ENCODE peak calls at places on chromosomes 7 and 10, in ten cellular contexts. Y is stomach, T is HCT116, S is IMR-90, P is adrenal gland, D is K562, R is erythroblast, V is ovary, J is body of pancreas, Q is heart left ventricle. O is an unnamed sample.

GRCh38 chr10:22554481-22555182 is 159.7 kb downstream of the PIP4K2A start:
- DNase-seq in V (peak), S (peak), Y (peak), R (no peak), P (peak), J (peak), T (no peak), Q (peak), D (no peak), O (peak)

GRCh38 chr7:14424675-14425074 is 435.2 kb upstream of the ETV1 start:
- DNase-seq in V (no peak), J (no peak), D (no peak), R (no peak), T (no peak), P (no peak), Q (no peak), Y (no peak), S (no peak), O (no peak)

GRCh38 chr10:32142646-32143045 is 86.4 kb upstream of the KIF5B start:
- DNase-seq in J (no peak), Q (no peak), T (no peak), D (no peak), P (no peak), Y (no peak), S (peak), R (no peak), V (no peak), O (no peak)

GRCh38 chr7:40194743-40195142 is 59.9 kb downstream of the SUGCT start:
- DNase-seq in D (no peak), P (no peak), R (no peak), J (no peak), Q (no peak), V (no peak), S (peak), T (no peak), Y (no peak), O (no peak)

GRCh38 chr10:117552156-117552620 is 9.6 kb downstream of the EMX2 start:
- DNase-seq in S (no peak), T (no peak), Y (no peak), Q (no peak), D (no peak), R (no peak), P (no peak), J (no peak), V (no peak), O (no peak)

GRCh38 chr7:38863609-38864291 is 45.2 kb downstream of the VPS41 start:
- DNase-seq in Y (peak), R (no peak), S (no peak), T (peak), V (no peak), J (peak), D (no peak), Q (no peak), P (no peak), O (no peak)

GRCh38 chr7:73738220-73738611 is 386 bp downstream of the ABHD11 start:
- DNase-seq in R (peak), D (peak), T (no peak), V (peak), J (peak), S (peak), Y (peak), Q (peak), P (peak), O (peak)

GRCh38 chr7:103446046-103446520 is at the start of gene SLC26A5:
- DNase-seq in T (no peak), S (no peak), Y (peak), J (peak), R (no peak), V (no peak), Q (no peak), D (peak), P (no peak), O (no peak)

GRCh38 chr10:125155101-125155500 is 5.3 kb downstream of the CTBP2 start:
- DNase-seq in Y (no peak), P (no peak), T (no peak), S (no peak), J (no peak), V (no peak), Q (no peak), D (no peak), R (no peak), O (peak)

GRCh38 chr7:84274029-84274638 is 79.5 kb upstream of the SEMA3A start:
- DNase-seq in V (no peak), Q (no peak), J (no peak), R (no peak), T (no peak), D (no peak), Y (no peak), P (no peak), S (peak), O (no peak)

GRCh38 chr10:101579516-101579870 is 8.6 kb downstream of the POLL start:
- DNase-seq in P (no peak), Y (no peak), D (no peak), R (no peak), S (no peak), V (no peak), J (no peak), T (no peak), Q (no peak), O (no peak)

GRCh38 chr7:36227223-36227622 is 74.2 kb downstream of the EEPD1 start:
- DNase-seq in S (peak), R (no peak), Q (no peak), D (no peak), Y (peak), P (peak), J (peak), V (peak), T (no peak), O (peak)

GRCh38 chr10:130358981-130359650 is 222.9 kb downstream of the GLRX3 start:
- DNase-seq in D (no peak), J (no peak), Y (peak), R (no peak), Q (no peak), S (no peak), P (no peak), T (no peak), V (no peak), O (peak)

GRCh38 chr10:98224509-98224908 is 43.5 kb downstream of the LOXL4 start:
- DNase-seq in T (no peak), J (no peak), D (no peak), Y (no peak), S (peak), R (no peak), V (no peak), P (no peak), Q (no peak), O (no peak)

GRCh38 chr7:26987338-26987737 is 108.5 kb downstream of the HOXA1 start:
- DNase-seq in S (no peak), D (no peak), Y (no peak), Q (no peak), R (no peak), V (no peak), P (no peak), J (no peak), T (no peak), O (no peak)

GRCh38 chr7:112056409-112056808 is 149.8 kb downstream of the DOCK4 start:
- DNase-seq in Y (no peak), J (peak), T (no peak), R (no peak), P (no peak), Q (no peak), D (no peak), S (peak), V (no peak), O (no peak)

GRCh38 chr7:155296788-155297516 is 726 bp upstream of the INSIG1 start:
- DNase-seq in T (no peak), S (peak), V (peak), P (peak), Y (peak), R (peak), J (peak), D (peak), Q (peak), O (peak)

GRCh38 chr7:155980841-155981240 is 168.6 kb upstream of the SHH start:
- DNase-seq in R (no peak), Y (peak), T (no peak), V (peak), J (no peak), P (peak), D (no peak), S (no peak), Q (no peak), O (peak)

GRCh38 chr7:94333810-94334209 is 60.9 kb upstream of the COL1A2 start:
- DNase-seq in R (no peak), D (no peak), P (no peak), S (peak), V (no peak), Q (no peak), J (no peak), T (peak), Y (no peak), O (no peak)

GRCh38 chr7:47551550-47552121 is 30.3 kb downstream of the TNS3 start:
- DNase-seq in T (no peak), P (no peak), Y (no peak), R (no peak), J (no peak), Q (peak), S (no peak), V (peak), D (no peak), O (no peak)

GRCh38 chr7:158369866-158370265 is 217.8 kb downstream of the PTPRN2 start:
- DNase-seq in D (no peak), S (no peak), R (no peak), V (no peak), J (no peak), T (no peak), Q (no peak), Y (no peak), P (no peak), O (peak)

GRCh38 chr7:110774066-110774465 is 316.9 kb upstream of the LRRN3 start:
- DNase-seq in J (no peak), Y (no peak), S (no peak), D (no peak), V (no peak), R (no peak), Q (no peak), P (no peak), T (no peak), O (no peak)

GRCh38 chr10:126839094-126839761 is 66.0 kb upstream of the DOCK1 start:
- DNase-seq in D (no peak), Y (peak), S (no peak), R (no peak), P (no peak), V (no peak), J (peak), T (no peak), Q (no peak), O (no peak)

GRCh38 chr10:5291501-5292195 is 73.1 kb upstream of the UCN3 start:
- DNase-seq in J (peak), Y (no peak), S (peak), P (peak), Q (peak), D (peak), R (peak), T (peak), V (no peak), O (peak)

GRCh38 chr10:132961-133898 is 2.0 kb upstream of the ZMYND11 start:
- DNase-seq in J (no peak), R (no peak), Y (no peak), Q (no peak), D (no peak), S (peak), T (no peak), V (no peak), P (no peak), O (no peak)

GRCh38 chr7:74372511-74373111 is 81.1 kb upstream of the GTF2IRD1 start:
- DNase-seq in Q (peak), T (no peak), S (no peak), R (no peak), J (no peak), D (no peak), V (peak), P (no peak), Y (no peak), O (peak)

GRCh38 chr7:155681663-155682062 is 37.2 kb downstream of the RBM33 start:
- DNase-seq in P (no peak), D (no peak), R (no peak), V (no peak), J (no peak), Y (no peak), T (no peak), Q (no peak), S (no peak), O (no peak)

GRCh38 chr7:37390149-37390548 is 58.5 kb downstream of the ELMO1 start:
- DNase-seq in V (no peak), R (no peak), D (no peak), S (no peak), P (peak), T (no peak), Y (no peak), Q (no peak), J (peak), O (no peak)

GRCh38 chr10:118503192-118503591 is 92.3 kb downstream of the PRLHR start:
- DNase-seq in Q (no peak), J (no peak), R (no peak), D (no peak), P (no peak), V (no peak), S (no peak), Y (no peak), T (no peak), O (no peak)

GRCh38 chr7:151014950-151015349 is 9.3 kb downstream of the ATG9B start:
- DNase-seq in V (no peak), S (no peak), R (no peak), T (no peak), Y (no peak), Q (no peak), P (no peak), J (no peak), D (no peak), O (no peak)

GRCh38 chr10:110916554-110917346 is 2.2 kb downstream of the BBIP1 start:
- DNase-seq in Y (no peak), P (no peak), D (no peak), Q (no peak), R (no peak), J (peak), T (no peak), S (peak), V (no peak), O (no peak)

GRCh38 chr7:124201768-124202349 is 169.0 kb upstream of the TMEM229A start:
- DNase-seq in T (no peak), D (no peak), S (peak), Q (no peak), J (no peak), Y (no peak), R (no peak), V (no peak), P (no peak), O (no peak)

GRCh38 chr7:47609803-47610452 is 28.0 kb upstream of the TNS3 start:
- DNase-seq in S (peak), J (no peak), R (no peak), T (no peak), Q (no peak), D (no peak), Y (no peak), V (peak), P (no peak), O (peak)

GRCh38 chr10:5611899-5612680 is 54.3 kb downstream of the ASB13 start:
- DNase-seq in D (no peak), Y (no peak), R (no peak), Q (no peak), J (no peak), V (no peak), P (no peak), T (no peak), S (no peak), O (no peak)

GRCh38 chr7:1536768-1537630 is 6.5 kb downstream of the MAFK start:
- DNase-seq in Q (peak), D (peak), J (peak), P (peak), R (no peak), T (peak), S (peak), V (peak), Y (peak), O (peak)

GRCh38 chr10:44466236-44466635 is 81.3 kb upstream of the CXCL12 start:
- DNase-seq in J (no peak), V (no peak), S (peak), P (no peak), T (no peak), Y (no peak), D (no peak), Q (no peak), R (no peak), O (no peak)

GRCh38 chr7:127158659-127159058 is 94.1 kb downstream of the GRM8 start:
- DNase-seq in P (no peak), S (no peak), J (no peak), Y (no peak), R (peak), V (no peak), T (no peak), Q (no peak), D (no peak), O (no peak)

GRCh38 chr7:97064020-97064419 is 39.4 kb upstream of the DLX5 start:
- DNase-seq in V (no peak), T (no peak), R (no peak), Q (no peak), P (no peak), J (no peak), D (no peak), S (no peak), Y (no peak), O (no peak)

GRCh38 chr10:74752371-74752990 is 73.9 kb upstream of the KAT6B start:
- DNase-seq in R (no peak), Q (no peak), T (no peak), P (no peak), S (no peak), V (no peak), J (no peak), D (no peak), Y (no peak), O (no peak)

GRCh38 chr10:59829601-59830000 is 76.3 kb upstream of the MRLN start:
- DNase-seq in V (no peak), R (no peak), J (no peak), P (no peak), Q (no peak), Y (no peak), T (no peak), S (no peak), D (no peak), O (no peak)

DNA sequence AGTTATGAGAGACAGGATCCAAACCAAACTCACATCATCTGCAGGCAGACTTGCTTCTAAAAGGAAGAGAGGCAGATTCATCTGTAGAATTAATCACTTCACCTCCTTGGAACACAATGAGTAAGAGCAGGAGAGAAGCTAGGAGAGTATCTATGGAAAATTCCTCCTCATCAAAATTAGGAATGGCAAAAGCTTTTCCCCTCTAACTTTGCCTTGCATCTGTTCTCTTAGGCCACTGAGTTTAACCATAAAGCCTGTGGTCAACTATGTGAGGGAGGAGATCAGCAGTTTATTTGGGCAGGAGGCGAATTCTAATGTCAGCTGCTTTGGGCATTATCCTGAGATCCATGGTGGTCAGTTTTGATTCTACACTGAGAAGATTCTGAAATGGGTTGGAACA is 561.7 kb downstream of the GFRA1 start:
- DNase-seq in P (no peak), Y (no peak), R (no peak), S (no peak), D (no peak), Q (no peak), J (no peak), V (no peak), T (no peak), O (no peak)
- TF ChIP-seq POLR2A in P (no peak), Y (no peak), R (no peak), S (no peak), D (no peak), Q (no peak), J (no peak), V (no peak), T (no peak), O (no peak)

GRCh38 chr10:86671419-86671818 is 3.1 kb downstream of the LDB3 start:
- DNase-seq in S (no peak), P (no peak), J (no peak), T (no peak), R (no peak), Q (no peak), Y (peak), V (no peak), D (no peak), O (no peak)
- TF ChIP-seq POLR2A in S (no peak), P (no peak), J (no peak), T (no peak), R (no peak), Q (no peak), Y (no peak), V (no peak), D (no peak), O (no peak)

DNA sequence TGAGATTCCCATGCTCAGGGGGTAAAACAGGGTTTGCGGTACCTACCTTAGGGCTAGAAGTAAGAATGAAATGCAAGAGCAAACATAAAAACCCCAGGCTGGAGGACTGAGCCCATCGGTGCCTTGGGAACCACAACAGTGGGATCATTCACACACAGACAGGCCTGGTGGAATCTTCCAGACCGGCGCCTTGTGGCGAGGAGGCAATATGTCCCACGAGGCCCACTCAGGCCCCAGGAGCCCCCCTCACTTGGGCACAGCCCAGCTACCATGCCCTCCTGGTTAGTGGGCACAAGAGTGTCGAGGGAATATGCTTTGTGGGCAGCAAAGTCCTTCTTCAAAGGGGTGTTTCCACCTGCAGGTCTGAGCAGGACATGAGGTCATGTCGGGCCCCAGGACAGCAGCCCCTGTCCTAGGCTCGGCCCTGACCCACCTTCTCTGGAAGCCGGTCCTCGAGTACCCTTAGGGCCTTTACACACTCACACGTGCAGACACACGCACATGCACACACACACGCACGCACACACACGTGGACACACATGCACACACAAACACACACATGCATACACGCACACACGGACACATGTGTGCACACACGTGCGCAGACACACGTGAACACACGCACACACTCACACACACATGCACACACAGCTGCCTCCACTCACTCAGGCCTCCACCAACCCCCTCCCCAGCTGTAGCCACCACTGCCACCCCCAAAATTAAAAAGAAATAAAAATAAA is 51.5 kb upstream of the MYL10 start:
- DNase-seq in D (no peak), T (no peak), R (no peak), Q (no peak), V (no peak), Y (no peak), J (no peak), P (no peak), S (no peak), O (no peak)
- TF ChIP-seq POLR2A in D (no peak), T (no peak), R (no peak), Q (no peak), V (no peak), Y (no peak), J (no peak), P (no peak), S (no peak), O (no peak)

GRCh38 chr7:152025077-152025936 is at the start of gene GALNT11:
- DNase-seq in Y (peak), R (peak), Q (peak), S (peak), V (peak), T (peak), J (peak), D (peak), P (peak), O (peak)
- TF ChIP-seq POLR2A in Y (no peak), R (peak), Q (peak), S (peak), V (peak), T (peak), J (peak), D (peak), P (peak), O (peak)

GRCh38 chr7:99693427-99694200 is 13.8 kb upstream of the CYP3A5 start:
- DNase-seq in T (no peak), S (no peak), D (peak), V (no peak), P (no peak), J (peak), Y (peak), Q (no peak), R (peak), O (no peak)
- TF ChIP-seq POLR2A in T (no peak), S (no peak), D (no peak), V (no peak), P (no peak), J (no peak), Y (no peak), Q (no peak), R (no peak), O (no peak)

DNA sequence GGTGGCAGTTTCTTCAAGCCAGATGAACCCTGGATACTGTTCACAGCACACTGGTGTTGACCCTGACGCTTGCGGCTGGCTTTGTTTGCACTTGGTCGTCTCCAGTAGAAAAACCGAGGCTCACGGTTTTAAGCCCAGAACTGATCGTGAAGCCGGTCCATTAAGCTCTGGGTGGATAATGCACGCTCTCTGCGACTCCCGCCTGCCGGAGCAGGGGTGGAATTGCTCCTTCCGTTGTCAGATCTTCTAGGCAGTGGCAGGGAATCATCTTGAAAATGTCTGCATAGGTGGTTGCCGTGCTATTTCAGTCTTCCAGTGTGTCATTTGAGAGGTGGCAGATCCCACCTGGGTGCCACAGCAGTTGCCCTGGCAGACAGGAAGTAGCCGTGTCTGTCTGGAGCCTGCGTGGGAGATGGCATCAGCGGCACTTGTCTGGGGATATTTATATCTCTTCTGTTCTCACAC is 35.9 kb upstream of the AP5Z1 start:
- DNase-seq in J (peak), P (no peak), R (no peak), V (peak), Y (peak), Q (peak), T (no peak), S (peak), D (peak), O (no peak)
- TF ChIP-seq POLR2A in J (peak), P (peak), R (no peak), V (no peak), Y (no peak), Q (no peak), T (no peak), S (peak), D (no peak), O (no peak)

GRCh38 chr7:44595934-44596635 is 10.3 kb upstream of the OGDH start:
- DNase-seq in R (no peak), V (no peak), P (no peak), J (no peak), Y (no peak), S (peak), Q (no peak), D (no peak), T (no peak), O (no peak)
- TF ChIP-seq POLR2A in R (no peak), V (no peak), P (no peak), J (no peak), Y (no peak), S (no peak), Q (peak), D (no peak), T (no peak), O (no peak)

GRCh38 chr10:100370561-100370975 is 23.5 kb downstream of the SCD start:
- DNase-seq in S (peak), T (peak), D (no peak), J (peak), P (no peak), Y (no peak), V (no peak), R (peak), Q (no peak), O (no peak)
- TF ChIP-seq POLR2A in S (no peak), T (peak), D (no peak), J (peak), P (no peak), Y (no peak), V (no peak), R (peak), Q (no peak), O (no peak)

O was measured in sigmoid colon.